ENCODE peak calls at places on chromosomes 11 and 22, in nine cellular contexts. One of them, this sample, is unnamed.
A peak's percentile ranks its signal among the peaks of the same experiment; 100 is the strongest.

GRCh38 chr11:10913075-10913474 is 55.2 kb upstream of the ZBED5 start:
- DNase-seq in cardiac muscle cell: no peak
- DNase-seq in epithelial cell of esophagus: no peak
- DNase-seq in A673: no peak
- DNase-seq in OCI-LY7: no peak
- DNase-seq in astrocyte of the spinal cord: no peak
- DNase-seq in GM12865: no peak
- DNase-seq in heart right ventricle: no peak
- DNase-seq in cardiac fibroblast: no peak
- DNase-seq in this sample: no peak

GRCh38 chr11:2691355-2691761 is 8.4 kb downstream of the KCNQ1OT1 start:
- DNase-seq in cardiac muscle cell: no peak
- DNase-seq in epithelial cell of esophagus: no peak
- DNase-seq in A673: no peak
- DNase-seq in OCI-LY7: no peak
- DNase-seq in astrocyte of the spinal cord: no peak
- DNase-seq in GM12865: no peak
- DNase-seq in heart right ventricle: no peak
- DNase-seq in cardiac fibroblast: no peak
- DNase-seq in this sample: no peak

GRCh38 chr22:19213001-19213400 is 34.5 kb upstream of the SLC25A1 start:
- DNase-seq in cardiac muscle cell: no peak
- DNase-seq in epithelial cell of esophagus: no peak
- DNase-seq in A673: no peak
- DNase-seq in OCI-LY7: peak; percentile 16
- DNase-seq in astrocyte of the spinal cord: no peak
- DNase-seq in GM12865: no peak
- DNase-seq in heart right ventricle: no peak
- DNase-seq in cardiac fibroblast: no peak
- DNase-seq in this sample: no peak

GRCh38 chr11:95788921-95789505 is 569 bp downstream of the FAM76B start:
- DNase-seq in cardiac muscle cell: peak; percentile 41
- DNase-seq in epithelial cell of esophagus: peak; percentile 28
- DNase-seq in A673: peak; percentile 75
- DNase-seq in OCI-LY7: peak; percentile 63
- DNase-seq in astrocyte of the spinal cord: peak; percentile 46
- DNase-seq in GM12865: peak; percentile 49
- DNase-seq in heart right ventricle: no peak
- DNase-seq in cardiac fibroblast: peak; percentile 48
- DNase-seq in this sample: peak; percentile 48

GRCh38 chr11:131064373-131064991 is 148.2 kb upstream of the SNX19 start:
- DNase-seq in cardiac muscle cell: peak; percentile 72
- DNase-seq in epithelial cell of esophagus: peak; percentile 71
- DNase-seq in A673: peak; percentile 76
- DNase-seq in OCI-LY7: peak; percentile 68
- DNase-seq in astrocyte of the spinal cord: peak; percentile 56
- DNase-seq in GM12865: peak; percentile 69
- DNase-seq in heart right ventricle: peak; percentile 51
- DNase-seq in cardiac fibroblast: peak; percentile 71
- DNase-seq in this sample: peak; percentile 47

GRCh38 chr11:119335091-119335654 is 846 bp downstream of the RNF26 start:
- DNase-seq in cardiac muscle cell: no peak
- DNase-seq in epithelial cell of esophagus: no peak
- DNase-seq in A673: no peak
- DNase-seq in OCI-LY7: no peak
- DNase-seq in astrocyte of the spinal cord: no peak
- DNase-seq in GM12865: no peak
- DNase-seq in heart right ventricle: no peak
- DNase-seq in cardiac fibroblast: no peak
- DNase-seq in this sample: no peak

GRCh38 chr22:49827853-49828598 is at the start of gene BRD1:
- DNase-seq in cardiac muscle cell: peak; percentile 77
- DNase-seq in epithelial cell of esophagus: peak; percentile 71
- DNase-seq in A673: peak; percentile 83
- DNase-seq in OCI-LY7: peak; percentile 83
- DNase-seq in astrocyte of the spinal cord: peak; percentile 51
- DNase-seq in GM12865: peak; percentile 83
- DNase-seq in heart right ventricle: peak; percentile 73
- DNase-seq in cardiac fibroblast: peak; percentile 53
- DNase-seq in this sample: peak; percentile 60

GRCh38 chr11:69384548-69385465 is 90.9 kb downstream of the MYEOV start:
- DNase-seq in cardiac muscle cell: no peak
- DNase-seq in epithelial cell of esophagus: no peak
- DNase-seq in A673: no peak
- DNase-seq in OCI-LY7: no peak
- DNase-seq in astrocyte of the spinal cord: no peak
- DNase-seq in GM12865: peak; percentile 29
- DNase-seq in heart right ventricle: no peak
- DNase-seq in cardiac fibroblast: no peak
- DNase-seq in this sample: no peak

GRCh38 chr11:78161937-78162336 is 22.5 kb upstream of the ALG8 start:
- DNase-seq in cardiac muscle cell: peak; percentile 70
- DNase-seq in epithelial cell of esophagus: no peak
- DNase-seq in A673: no peak
- DNase-seq in OCI-LY7: no peak
- DNase-seq in astrocyte of the spinal cord: no peak
- DNase-seq in GM12865: no peak
- DNase-seq in heart right ventricle: peak; percentile 48
- DNase-seq in cardiac fibroblast: peak; percentile 43
- DNase-seq in this sample: peak; percentile 45

GRCh38 chr11:104338186-104338585 is 174.2 kb upstream of the PDGFD start:
- DNase-seq in cardiac muscle cell: no peak
- DNase-seq in epithelial cell of esophagus: peak; percentile 57
- DNase-seq in A673: no peak
- DNase-seq in OCI-LY7: no peak
- DNase-seq in astrocyte of the spinal cord: peak; percentile 54
- DNase-seq in GM12865: no peak
- DNase-seq in heart right ventricle: no peak
- DNase-seq in cardiac fibroblast: peak; percentile 21
- DNase-seq in this sample: no peak

GRCh38 chr11:61352038-61352437 is 9.6 kb downstream of the CYB561A3 start:
- DNase-seq in cardiac muscle cell: no peak
- DNase-seq in epithelial cell of esophagus: no peak
- DNase-seq in A673: no peak
- DNase-seq in OCI-LY7: no peak
- DNase-seq in astrocyte of the spinal cord: no peak
- DNase-seq in GM12865: no peak
- DNase-seq in heart right ventricle: no peak
- DNase-seq in cardiac fibroblast: no peak
- DNase-seq in this sample: no peak

GRCh38 chr11:61356701-61357100 is 5.0 kb downstream of the CYB561A3 start:
- DNase-seq in cardiac muscle cell: no peak
- DNase-seq in epithelial cell of esophagus: no peak
- DNase-seq in A673: no peak
- DNase-seq in OCI-LY7: peak; percentile 44
- DNase-seq in astrocyte of the spinal cord: no peak
- DNase-seq in GM12865: no peak
- DNase-seq in heart right ventricle: no peak
- DNase-seq in cardiac fibroblast: no peak
- DNase-seq in this sample: no peak

GRCh38 chr11:61357233-61357893 is 4.3 kb downstream of the CYB561A3 start:
- DNase-seq in cardiac muscle cell: no peak
- DNase-seq in epithelial cell of esophagus: no peak
- DNase-seq in A673: no peak
- DNase-seq in OCI-LY7: peak; percentile 87
- DNase-seq in astrocyte of the spinal cord: no peak
- DNase-seq in GM12865: peak; percentile 88
- DNase-seq in heart right ventricle: no peak
- DNase-seq in cardiac fibroblast: no peak
- DNase-seq in this sample: no peak

GRCh38 chr11:61353109-61354067 is 8.3 kb downstream of the CYB561A3 start:
- DNase-seq in cardiac muscle cell: no peak
- DNase-seq in epithelial cell of esophagus: no peak
- DNase-seq in A673: no peak
- DNase-seq in OCI-LY7: no peak
- DNase-seq in astrocyte of the spinal cord: no peak
- DNase-seq in GM12865: no peak
- DNase-seq in heart right ventricle: no peak
- DNase-seq in cardiac fibroblast: no peak
- DNase-seq in this sample: no peak

GRCh38 chr11:61354208-61354607 is 7.5 kb downstream of the CYB561A3 start:
- DNase-seq in cardiac muscle cell: no peak
- DNase-seq in epithelial cell of esophagus: no peak
- DNase-seq in A673: no peak
- DNase-seq in OCI-LY7: no peak
- DNase-seq in astrocyte of the spinal cord: no peak
- DNase-seq in GM12865: no peak
- DNase-seq in heart right ventricle: no peak
- DNase-seq in cardiac fibroblast: no peak
- DNase-seq in this sample: no peak
- H3K4me3 ChIP-seq in cardiac muscle cell: no peak overlapping the region
- H3K4me3 ChIP-seq in epithelial cell of esophagus: no peak overlapping the region
- H3K4me3 ChIP-seq in A673: no peak overlapping the region
- H3K4me3 ChIP-seq in OCI-LY7: no peak overlapping the region
- H3K4me3 ChIP-seq in astrocyte of the spinal cord: no peak overlapping the region
- H3K4me3 ChIP-seq in GM12865: no peak overlapping the region
- H3K4me3 ChIP-seq in heart right ventricle: no peak overlapping the region
- H3K4me3 ChIP-seq in cardiac fibroblast: no peak overlapping the region
- H3K4me3 ChIP-seq in this sample: no peak overlapping the region

DNA sequence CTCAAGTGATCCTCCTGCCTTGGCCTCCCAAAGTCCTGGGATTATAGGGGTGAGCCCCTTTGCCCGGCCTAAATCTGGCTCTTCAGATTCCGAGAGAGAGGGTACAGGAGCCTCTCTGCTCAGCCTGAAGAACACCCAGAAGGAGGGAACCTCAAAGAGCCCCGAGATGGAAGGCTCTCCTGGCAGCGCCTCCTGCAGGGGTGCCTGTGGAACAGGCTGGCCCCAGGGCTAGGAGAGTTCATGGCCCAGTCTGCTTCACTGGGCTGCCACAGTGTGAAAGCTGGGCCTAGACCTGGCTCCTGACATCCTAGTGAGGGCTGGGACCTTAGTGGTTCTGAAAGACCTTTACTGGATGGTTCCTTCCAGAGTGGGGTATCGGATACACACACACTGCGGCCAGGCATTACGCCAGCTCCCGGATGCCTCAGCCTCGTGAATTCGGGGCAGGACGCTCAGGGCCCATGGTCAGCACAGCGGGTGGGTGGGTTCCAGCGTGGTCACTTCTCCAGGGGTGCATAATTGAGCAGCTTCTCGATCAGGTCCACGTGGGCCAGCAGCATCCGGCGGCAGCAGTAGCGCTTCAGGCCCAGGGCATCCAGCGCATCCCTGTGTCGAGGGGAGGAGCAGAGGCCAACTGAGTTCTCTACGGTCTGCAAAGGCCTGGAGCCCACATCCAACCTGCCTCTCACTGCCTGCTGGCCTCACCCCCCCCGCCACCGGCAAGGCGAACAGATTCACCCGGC is 2.3 kb downstream of the POLR2L start:
- DNase-seq in cardiac muscle cell: no peak
- DNase-seq in epithelial cell of esophagus: peak; percentile 39
- DNase-seq in A673: no peak
- DNase-seq in OCI-LY7: no peak
- DNase-seq in astrocyte of the spinal cord: no peak
- DNase-seq in GM12865: no peak
- DNase-seq in heart right ventricle: no peak
- DNase-seq in cardiac fibroblast: no peak
- DNase-seq in this sample: no peak
- TF ChIP-seq CTCF in cardiac muscle cell: peak; percentile 45
- TF ChIP-seq CTCF in epithelial cell of esophagus: peak; percentile 49
- TF ChIP-seq CTCF in A673: peak; percentile 39
- TF ChIP-seq CTCF in OCI-LY7: peak; percentile 51
- TF ChIP-seq CTCF in astrocyte of the spinal cord: peak; percentile 53
- TF ChIP-seq CTCF in GM12865: peak; percentile 32
- TF ChIP-seq CTCF in heart right ventricle: no peak
- TF ChIP-seq CTCF in cardiac fibroblast: peak; percentile 43
- TF ChIP-seq CTCF in this sample: peak; percentile 30

GRCh38 chr11:120815260-120816100 is 208.4 kb upstream of the TBCEL start:
- DNase-seq in cardiac muscle cell: no peak
- DNase-seq in epithelial cell of esophagus: no peak
- DNase-seq in A673: no peak
- DNase-seq in OCI-LY7: no peak
- DNase-seq in astrocyte of the spinal cord: no peak
- DNase-seq in GM12865: no peak
- DNase-seq in heart right ventricle: no peak
- DNase-seq in cardiac fibroblast: no peak
- DNase-seq in this sample: no peak
- H3K4me3 ChIP-seq in cardiac muscle cell: no peak overlapping the region
- H3K4me3 ChIP-seq in epithelial cell of esophagus: no peak overlapping the region
- H3K4me3 ChIP-seq in A673: no peak overlapping the region
- H3K4me3 ChIP-seq in OCI-LY7: no peak overlapping the region
- H3K4me3 ChIP-seq in astrocyte of the spinal cord: no peak overlapping the region
- H3K4me3 ChIP-seq in GM12865: no peak overlapping the region
- H3K4me3 ChIP-seq in heart right ventricle: no peak overlapping the region
- H3K4me3 ChIP-seq in cardiac fibroblast: no peak overlapping the region
- H3K4me3 ChIP-seq in this sample: no peak overlapping the region

GRCh38 chr22:46826438-46826837 is 64.0 kb downstream of the TBC1D22A start:
- DNase-seq in cardiac muscle cell: no peak
- DNase-seq in epithelial cell of esophagus: no peak
- DNase-seq in A673: no peak
- DNase-seq in OCI-LY7: no peak
- DNase-seq in astrocyte of the spinal cord: no peak
- DNase-seq in GM12865: no peak
- DNase-seq in heart right ventricle: no peak
- DNase-seq in cardiac fibroblast: no peak
- DNase-seq in this sample: no peak

GRCh38 chr22:46827781-46828180 is 65.3 kb downstream of the TBC1D22A start:
- DNase-seq in cardiac muscle cell: no peak
- DNase-seq in epithelial cell of esophagus: no peak
- DNase-seq in A673: peak; percentile 33
- DNase-seq in OCI-LY7: no peak
- DNase-seq in astrocyte of the spinal cord: no peak
- DNase-seq in GM12865: no peak
- DNase-seq in heart right ventricle: no peak
- DNase-seq in cardiac fibroblast: no peak
- DNase-seq in this sample: no peak

GRCh38 chr22:46828323-46829139 is 66.1 kb downstream of the TBC1D22A start:
- DNase-seq in cardiac muscle cell: no peak
- DNase-seq in epithelial cell of esophagus: peak; percentile 37
- DNase-seq in A673: no peak
- DNase-seq in OCI-LY7: no peak
- DNase-seq in astrocyte of the spinal cord: no peak
- DNase-seq in GM12865: no peak
- DNase-seq in heart right ventricle: no peak
- DNase-seq in cardiac fibroblast: no peak
- DNase-seq in this sample: no peak

GRCh38 chr22:46825145-46825544 is 62.7 kb downstream of the TBC1D22A start:
- DNase-seq in cardiac muscle cell: no peak
- DNase-seq in epithelial cell of esophagus: no peak
- DNase-seq in A673: no peak
- DNase-seq in OCI-LY7: no peak
- DNase-seq in astrocyte of the spinal cord: no peak
- DNase-seq in GM12865: no peak
- DNase-seq in heart right ventricle: no peak
- DNase-seq in cardiac fibroblast: no peak
- DNase-seq in this sample: no peak

DNA sequence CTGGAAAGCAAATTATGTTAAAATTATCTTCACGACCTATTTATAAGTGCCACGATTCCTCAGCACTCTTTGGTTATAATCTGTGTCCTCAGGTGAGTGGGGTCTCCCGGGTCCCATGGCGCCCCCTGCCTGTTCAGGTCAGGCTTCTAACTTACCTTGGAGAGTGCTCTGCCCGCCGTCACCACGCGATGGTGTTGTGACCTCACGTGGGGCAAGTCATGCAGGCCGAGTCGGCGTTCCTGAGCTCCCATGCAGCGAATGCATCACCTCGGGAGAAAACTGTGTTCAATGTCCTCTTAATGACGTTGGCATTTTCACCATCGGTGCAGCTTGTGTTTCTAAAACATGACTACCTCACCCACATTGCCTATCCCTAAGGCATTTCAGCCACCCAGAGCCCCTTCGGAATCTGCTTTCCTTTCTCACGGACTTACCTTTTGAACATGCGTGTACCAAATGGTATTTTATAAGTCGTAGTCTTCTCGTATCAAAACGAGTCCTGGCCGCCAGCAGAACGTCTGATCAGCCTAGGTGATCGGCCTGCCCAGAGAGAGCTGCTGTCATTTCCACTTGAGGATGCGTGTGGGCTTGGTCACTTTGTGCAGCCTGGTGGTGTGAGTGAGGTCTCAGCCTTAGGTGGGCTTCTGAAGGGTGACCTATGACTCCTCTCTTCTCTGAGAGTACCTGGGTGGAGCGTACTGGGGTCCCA is 64.8 kb downstream of the TBC1D22A start:
- DNase-seq in cardiac muscle cell: no peak
- DNase-seq in epithelial cell of esophagus: no peak
- DNase-seq in A673: no peak
- DNase-seq in OCI-LY7: peak; percentile 23
- DNase-seq in astrocyte of the spinal cord: no peak
- DNase-seq in GM12865: no peak
- DNase-seq in heart right ventricle: no peak
- DNase-seq in cardiac fibroblast: no peak
- DNase-seq in this sample: no peak
- TF ChIP-seq CTCF in cardiac muscle cell: no peak
- TF ChIP-seq CTCF in epithelial cell of esophagus: no peak
- TF ChIP-seq CTCF in A673: peak; percentile 25
- TF ChIP-seq CTCF in OCI-LY7: peak; percentile 76
- TF ChIP-seq CTCF in astrocyte of the spinal cord: no peak
- TF ChIP-seq CTCF in GM12865: no peak
- TF ChIP-seq CTCF in heart right ventricle: no peak
- TF ChIP-seq CTCF in cardiac fibroblast: no peak
- TF ChIP-seq CTCF in this sample: no peak

This sample was measured in fibroblast of villous mesenchyme.